ENCODE peak calls at places on chromosomes 2 and 18, in seven cellular contexts. C is HCT116; O is CD8-positive, alpha-beta T cell; S is progenitor cell of endocrine pancreas; B is transverse colon; Z is neural crest cell; X is B cell. A is an unnamed sample.

GRCh38 chr2:21103274-21103891 is 20.4 kb upstream of the TDRD15 start:
- DNase-seq in C (no peak), X (no peak), O (no peak), B (no peak), S (no peak), Z (no peak), A (no peak)

GRCh38 chr2:197453914-197454398 is 604 bp downstream of the COQ10B start:
- DNase-seq in Z (no peak), S (peak; percentile 24), O (no peak), C (peak; percentile 80), X (no peak), B (peak; percentile 77), A (peak; percentile 89)

GRCh38 chr18:77210249-77210648 is 39.4 kb upstream of the GALR1 start:
- DNase-seq in X (no peak), Z (no peak), O (no peak), S (no peak), C (no peak), B (no peak), A (no peak)

GRCh38 chr2:84375020-84375419 is 84.1 kb downstream of the SUCLG1 start:
- DNase-seq in X (no peak), Z (no peak), O (no peak), S (no peak), B (no peak), C (no peak), A (no peak)

GRCh38 chr2:126785236-126785635 is 113.5 kb upstream of the TEX51 start:
- DNase-seq in X (peak; percentile 13), O (no peak), C (no peak), Z (no peak), B (no peak), S (no peak), A (no peak)

GRCh38 chr2:240557808-240558207 is at the start of gene ANKMY1:
- DNase-seq in S (peak; percentile 65), B (peak; percentile 68), C (no peak), O (peak; percentile 43), Z (peak; percentile 74), X (no peak), A (peak; percentile 52)

GRCh38 chr2:128268611-128269357 is 49.9 kb downstream of the HS6ST1 start:
- DNase-seq in Z (no peak), S (no peak), C (no peak), X (no peak), O (no peak), B (no peak), A (no peak)

GRCh38 chr2:106944220-106944619 is 58.3 kb upstream of the ST6GAL2 start:
- DNase-seq in S (no peak), B (no peak), C (no peak), Z (no peak), O (no peak), X (no peak), A (peak; percentile 79)

GRCh38 chr2:110105608-110106467 is 9.8 kb downstream of the MALL start:
- DNase-seq in O (no peak), X (no peak), B (peak; percentile 82), S (no peak), C (peak; percentile 97), Z (no peak), A (peak; percentile 87)

GRCh38 chr18:59657012-59657411 is 40.2 kb downstream of the CCBE1 start:
- DNase-seq in Z (no peak), S (no peak), B (no peak), X (no peak), O (no peak), C (no peak), A (no peak)

GRCh38 chr2:58571181-58571852 is 330.2 kb upstream of the FANCL start:
- DNase-seq in O (no peak), X (peak; percentile 44), B (peak; percentile 30), S (peak; percentile 20), C (peak; percentile 77), Z (peak; percentile 5), A (peak; percentile 58)

GRCh38 chr2:210477496-210477895 is 937 bp upstream of the LANCL1 start:
- DNase-seq in Z (no peak), S (no peak), B (no peak), C (peak; percentile 66), X (no peak), O (no peak), A (peak; percentile 8)

GRCh38 chr2:31150120-31150670 is 12.0 kb upstream of the GALNT14 start:
- DNase-seq in X (no peak), Z (no peak), S (no peak), B (no peak), O (no peak), C (no peak), A (no peak)

GRCh38 chr2:31142106-31142505 is 3.9 kb upstream of the GALNT14 start:
- DNase-seq in B (no peak), C (no peak), Z (no peak), X (no peak), O (no peak), S (no peak), A (no peak)

GRCh38 chr2:31151501-31151900 is 13.3 kb upstream of the GALNT14 start:
- DNase-seq in S (no peak), X (no peak), B (no peak), O (no peak), Z (no peak), C (no peak), A (no peak)

GRCh38 chr2:31147645-31148044 is 9.4 kb upstream of the GALNT14 start:
- DNase-seq in O (no peak), B (no peak), S (no peak), Z (no peak), X (no peak), C (no peak), A (no peak)
- TF ChIP-seq CTCF in O (no peak), B (no peak), S (no peak), Z (no peak), X (no peak), C (no peak), A (no peak)

GRCh38 chr18:33022370-33022769 is 249.5 kb upstream of the KLHL14 start:
- DNase-seq in B (no peak), Z (no peak), X (no peak), C (no peak), O (no peak), S (no peak), A (no peak)
- TF ChIP-seq CTCF in B (peak; percentile 17), Z (peak; percentile 50), X (peak; percentile 12), C (peak; percentile 20), O (no peak), S (peak; percentile 41), A (no peak)

DNA sequence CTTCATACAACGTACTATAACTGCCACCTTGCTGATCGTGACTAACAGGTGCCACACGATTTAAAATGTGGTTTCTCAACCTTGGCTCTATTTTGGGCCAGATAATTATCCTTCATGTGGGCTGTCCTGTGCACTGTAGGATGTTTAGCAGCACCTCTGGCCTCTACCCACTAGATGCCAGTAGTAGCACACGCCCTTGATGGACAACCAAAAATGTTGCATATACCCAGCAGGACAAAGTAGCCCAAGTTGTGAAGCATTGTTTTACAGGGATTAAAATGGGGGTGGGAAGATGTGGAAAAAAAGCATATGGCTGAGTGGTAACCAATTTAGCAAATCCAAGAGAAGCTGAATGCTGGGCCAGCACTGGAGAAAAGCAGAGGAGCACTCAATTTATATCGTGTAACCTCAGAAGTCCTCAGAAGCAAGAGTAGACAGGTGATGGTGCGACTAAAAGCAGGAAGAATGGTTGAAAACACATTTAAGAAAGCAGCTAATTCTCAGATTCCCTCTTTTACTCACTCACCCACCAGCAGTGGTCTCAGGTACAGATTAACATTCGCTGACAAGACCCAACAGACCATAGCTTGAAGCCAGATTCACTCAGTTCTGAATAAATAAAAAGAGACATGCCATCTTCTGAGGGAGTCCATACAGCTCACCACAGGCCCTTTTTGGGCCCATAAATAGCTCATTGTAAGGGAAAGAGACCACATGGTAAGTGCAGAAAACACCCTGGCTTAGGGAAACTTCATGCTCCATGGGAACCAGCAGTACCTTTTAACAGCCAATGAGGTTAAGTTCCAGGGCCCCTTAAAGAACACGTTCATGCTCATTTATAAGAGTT is 50.6 kb downstream of the RAPH1 start:
- DNase-seq in O (peak; percentile 32), Z (no peak), C (no peak), S (no peak), X (no peak), B (peak; percentile 38), A (no peak)
- TF ChIP-seq CTCF in O (peak; percentile 83), Z (peak; percentile 53), C (peak; percentile 71), S (peak; percentile 52), X (no peak), B (peak; percentile 58), A (peak; percentile 35)

GRCh38 chr2:113175101-113175628 is 1.4 kb downstream of the PSD4 start:
- DNase-seq in C (no peak), B (peak; percentile 68), S (no peak), Z (no peak), O (peak; percentile 51), X (peak; percentile 88), A (no peak)

GRCh38 chr2:113171359-113172075 is 2.3 kb upstream of the PSD4 start:
- DNase-seq in O (no peak), C (no peak), B (no peak), Z (no peak), X (no peak), S (no peak), A (no peak)

GRCh38 chr2:113174369-113174735 is 581 bp downstream of the PSD4 start:
- DNase-seq in C (no peak), S (no peak), B (no peak), X (no peak), Z (no peak), O (no peak), A (no peak)

GRCh38 chr2:113173563-113174368 is at the start of gene PSD4:
- DNase-seq in S (no peak), X (peak; percentile 89), C (no peak), O (peak; percentile 81), Z (no peak), B (peak; percentile 82), A (no peak)

DNA sequence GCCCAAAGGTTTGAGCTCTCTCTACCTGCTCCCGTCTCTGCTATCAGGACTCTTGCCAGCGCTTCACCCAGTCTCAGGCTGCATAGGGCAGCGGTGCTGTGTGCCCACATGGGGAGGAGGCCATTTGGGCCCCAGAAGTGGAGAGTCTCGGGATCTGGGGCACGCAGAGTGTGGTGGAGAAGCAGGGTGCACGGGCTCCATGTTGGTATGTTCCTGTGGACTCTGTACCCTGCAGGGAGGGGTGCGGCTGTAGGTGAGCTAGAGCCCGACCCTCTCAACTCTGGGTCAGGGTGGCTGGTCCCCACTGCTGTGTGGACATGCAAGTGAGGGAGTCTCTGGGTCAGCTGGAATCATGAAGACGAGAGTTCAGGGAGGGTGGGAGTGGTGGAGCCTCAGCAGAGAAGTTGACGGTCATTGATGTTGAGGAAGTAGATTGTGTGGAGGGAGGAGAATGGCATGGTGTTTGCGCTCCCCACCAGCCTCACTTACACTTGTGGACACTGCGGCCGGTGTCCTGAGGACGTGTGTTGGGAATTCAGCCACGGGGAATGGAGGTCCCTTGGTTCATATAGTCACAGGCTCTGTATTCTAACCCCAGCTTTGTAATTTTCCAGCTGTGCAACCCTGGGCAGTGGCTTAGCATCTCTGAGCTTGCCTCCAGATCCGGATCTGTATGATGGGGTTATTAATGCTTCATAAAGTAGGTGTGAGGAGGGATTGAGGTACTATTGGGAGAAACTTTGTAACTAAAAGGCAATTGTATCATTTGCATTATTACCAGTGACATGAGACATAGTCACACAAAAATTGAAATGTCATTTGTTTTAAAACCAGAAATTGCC is 829 bp upstream of the PSD4 start:
- DNase-seq in B (no peak), X (no peak), C (no peak), S (no peak), O (no peak), Z (no peak), A (no peak)
- TF ChIP-seq CTCF in B (no peak), X (no peak), C (no peak), S (no peak), O (no peak), Z (no peak), A (no peak)

GRCh38 chr2:217969588-217969987 is 33.2 kb downstream of the TNS1 start:
- DNase-seq in O (no peak), Z (no peak), C (no peak), B (no peak), S (no peak), X (no peak), A (no peak)
- TF ChIP-seq CTCF in O (no peak), Z (no peak), C (no peak), B (no peak), S (no peak), X (no peak), A (no peak)

GRCh38 chr2:129458451-129458850 is 521.0 kb upstream of the RAB6C start:
- DNase-seq in X (no peak), Z (no peak), C (no peak), B (no peak), S (no peak), O (no peak), A (no peak)
- TF ChIP-seq CTCF in X (no peak), Z (no peak), C (no peak), B (no peak), S (no peak), O (no peak), A (no peak)